ENCODE peak calls at places on chromosomes 7 and 10, in five cellular contexts. W, Q, Z, R and K are unnamed samples.

GRCh38 chr7:113015038-113015645 is 71.5 kb downstream of the GPR85 start:
- DNase-seq in R (peak), Z (no peak), Q (peak), W (no peak), K (peak)

GRCh38 chr7:106744507-106745180 is 83.7 kb upstream of the CCDC71L start:
- DNase-seq in R (no peak), Q (no peak), W (no peak), Z (no peak), K (no peak)

GRCh38 chr7:38411404-38411803 is 138.0 kb upstream of the TARP start:
- DNase-seq in W (no peak), R (no peak), Z (no peak), Q (peak), K (peak)

GRCh38 chr7:18754766-18755165 is 259.2 kb downstream of the HDAC9 start:
- DNase-seq in Z (no peak), R (no peak), Q (peak), W (no peak), K (no peak)

GRCh38 chr10:84845628-84846261 is 517.4 kb downstream of the CCSER2 start:
- DNase-seq in Z (no peak), R (no peak), W (no peak), Q (no peak), K (peak)

GRCh38 chr7:124033093-124033806 is 383 bp upstream of the TMEM229A start:
- DNase-seq in R (no peak), W (peak), Q (no peak), Z (peak), K (no peak)

GRCh38 chr7:132485600-132486594 is 90.4 kb downstream of the PLXNA4 start:
- DNase-seq in W (peak), Z (no peak), R (no peak), Q (no peak), K (no peak)

GRCh38 chr7:105188201-105188600 is 174.2 kb downstream of the KMT2E start:
- DNase-seq in R (peak), Q (peak), Z (no peak), W (no peak), K (no peak)

GRCh38 chr10:110845756-110846620 is 25.7 kb upstream of the PDCD4 start:
- DNase-seq in W (no peak), Q (no peak), Z (no peak), R (no peak), K (no peak)

GRCh38 chr7:129110575-129111376 is 33.7 kb upstream of the TSPAN33 start:
- DNase-seq in Q (no peak), W (no peak), Z (no peak), R (no peak), K (no peak)

GRCh38 chr7:136179829-136180721 is 202.9 kb upstream of the MTPN start:
- DNase-seq in Z (no peak), Q (no peak), R (no peak), W (no peak), K (no peak)

GRCh38 chr10:29922904-29923303 is 136.5 kb downstream of the JCAD start:
- DNase-seq in R (no peak), Q (no peak), Z (no peak), W (no peak), K (no peak)

GRCh38 chr7:159096736-159097581 is 47.7 kb downstream of the VIPR2 start:
- DNase-seq in W (peak), Z (no peak), R (no peak), Q (no peak), K (no peak)

GRCh38 chr7:45583296-45583695 is 9.1 kb downstream of the ADCY1 start:
- DNase-seq in Z (no peak), W (no peak), Q (no peak), R (no peak), K (no peak)

GRCh38 chr10:94710578-94710977 is 27.0 kb downstream of the CYP2C18 start:
- DNase-seq in R (no peak), Q (no peak), Z (no peak), W (no peak), K (no peak)

GRCh38 chr7:50068850-50069551 is 24.0 kb downstream of the ZPBP start:
- DNase-seq in W (peak), Q (peak), R (no peak), Z (no peak), K (no peak)

GRCh38 chr10:3081383-3081981 is 14.1 kb downstream of the PFKP start:
- DNase-seq in Q (no peak), W (no peak), R (no peak), Z (no peak), K (no peak)

GRCh38 chr10:5944389-5945202 is 32.7 kb downstream of the IL15RA start:
- DNase-seq in Z (no peak), R (peak), W (peak), Q (peak), K (no peak)

GRCh38 chr10:79250259-79250658 is 97.0 kb upstream of the PPIF start:
- DNase-seq in Z (peak), Q (no peak), W (peak), R (no peak), K (peak)

GRCh38 chr7:3154881-3155494 is 111.3 kb upstream of the CARD11 start:
- DNase-seq in Q (peak), Z (peak), R (peak), W (no peak), K (peak)

GRCh38 chr7:142454862-142455261 is 197.0 kb upstream of the PRSS58 start:
- DNase-seq in W (no peak), R (no peak), Q (no peak), Z (no peak), K (no peak)

GRCh38 chr10:77051837-77052236 is 585.8 kb downstream of the KCNMA1 start:
- DNase-seq in R (no peak), W (no peak), Q (no peak), Z (no peak), K (no peak)

GRCh38 chr10:132846631-132847415 is 60.9 kb upstream of the NKX6-2 start:
- DNase-seq in W (no peak), R (no peak), Q (no peak), Z (no peak), K (no peak)